ENCODE peak calls at places on chromosomes 7 and 10, in six cellular contexts. H is A549; V is naive thymus-derived CD4-positive, alpha-beta T cell; D is heart left ventricle; T is sigmoid colon; G is gastrocnemius medialis. X is an unnamed sample.

GRCh38 chr7:81415181-81415580 is 354.7 kb downstream of the HGF start:
- DNase-seq in V (no peak), T (no peak), H (no peak), D (no peak), G (no peak), X (no peak)

GRCh38 chr7:45921699-45922519 is 837 bp upstream of the IGFBP3 start:
- DNase-seq in G (peak; percentile 39), D (peak; percentile 64), T (no peak), H (peak; percentile 64), V (no peak), X (no peak)

GRCh38 chr10:110762109-110762848 is 109.4 kb upstream of the PDCD4 start:
- DNase-seq in V (no peak), T (no peak), H (no peak), G (no peak), D (no peak), X (no peak)

GRCh38 chr10:1300218-1300617 is 244.0 kb downstream of the WDR37 start:
- DNase-seq in G (no peak), T (no peak), V (no peak), H (no peak), D (no peak), X (no peak)

GRCh38 chr7:731440-732085 is 4.5 kb upstream of the PRKAR1B start:
- DNase-seq in D (no peak), G (no peak), V (no peak), H (no peak), T (peak; percentile 57), X (no peak)

GRCh38 chr7:121480566-121481335 is 84.6 kb upstream of the FAM3C start:
- DNase-seq in V (no peak), G (no peak), D (no peak), H (no peak), T (no peak), X (no peak)

GRCh38 chr7:67621704-67622103 is 625.1 kb downstream of the TYW1 start:
- DNase-seq in G (no peak), T (no peak), V (no peak), H (no peak), D (no peak), X (no peak)

GRCh38 chr10:124696446-124697392 is 47.5 kb downstream of the FAM53B start:
- DNase-seq in D (peak; percentile 17), V (peak; percentile 40), T (no peak), G (no peak), H (no peak), X (no peak)

GRCh38 chr7:80243425-80243824 is 108.8 kb downstream of the GNAI1 start:
- DNase-seq in T (no peak), V (no peak), D (no peak), H (no peak), G (no peak), X (no peak)

GRCh38 chr10:82072124-82072523 is 197.1 kb downstream of the NRG3 start:
- DNase-seq in G (no peak), H (no peak), V (no peak), T (no peak), D (no peak), X (no peak)

GRCh38 chr7:43944286-43944685 is 18.1 kb downstream of the UBE2D4 start:
- DNase-seq in G (no peak), D (no peak), V (no peak), T (peak; percentile 4), H (no peak), X (no peak)

GRCh38 chr7:154868901-154869300 is 134.0 kb downstream of the PAXIP1 start:
- DNase-seq in D (no peak), G (no peak), V (no peak), H (no peak), T (peak; percentile 58), X (no peak)

GRCh38 chr7:130314305-130314704 is 21.3 kb downstream of the CPA4 start:
- DNase-seq in H (no peak), D (no peak), G (no peak), T (no peak), V (no peak), X (no peak)

GRCh38 chr7:148458263-148458662 is 132.3 kb upstream of the C7orf33 start:
- DNase-seq in D (no peak), H (no peak), G (no peak), V (no peak), T (no peak), X (no peak)

GRCh38 chr10:77898323-77899079 is 28.1 kb downstream of the DLG5 start:
- DNase-seq in G (peak; percentile 23), T (no peak), H (no peak), D (no peak), V (no peak), X (no peak)

GRCh38 chr10:124622158-124622557 is 122.0 kb downstream of the FAM53B start:
- DNase-seq in V (no peak), T (no peak), G (no peak), D (no peak), H (no peak), X (no peak)

GRCh38 chr10:93198401-93199175 is 124.9 kb downstream of the CYP26A1 start:
- DNase-seq in G (no peak), H (no peak), D (no peak), T (no peak), V (no peak), X (no peak)

GRCh38 chr7:156640257-156640948 is at the start of gene RNF32:
- DNase-seq in G (peak; percentile 75), D (peak; percentile 95), T (peak; percentile 95), H (peak; percentile 93), V (peak; percentile 88), X (peak; percentile 45)

GRCh38 chr7:29113384-29114102 is 32.8 kb downstream of the CPVL start:
- DNase-seq in T (no peak), H (peak; percentile 15), V (no peak), G (no peak), D (no peak), X (no peak)

GRCh38 chr10:28328346-28328745 is 25.5 kb upstream of the MPP7 start:
- DNase-seq in G (no peak), D (no peak), T (no peak), H (no peak), V (no peak), X (no peak)

GRCh38 chr10:94194256-94194655 is 168.5 kb downstream of the NOC3L start:
- DNase-seq in V (no peak), D (no peak), H (no peak), G (no peak), T (no peak), X (no peak)

GRCh38 chr7:77893813-77894212 is 95.2 kb downstream of the PHTF2 start:
- DNase-seq in H (no peak), G (no peak), V (no peak), T (no peak), D (no peak), X (no peak)

GRCh38 chr10:15311885-15312280 is 59.2 kb downstream of the FAM171A1 start:
- DNase-seq in V (no peak), H (no peak), G (no peak), D (no peak), T (no peak), X (no peak)

GRCh38 chr7:116405810-116406209 is 93.7 kb upstream of the CAV2 start:
- DNase-seq in D (no peak), T (no peak), V (no peak), G (no peak), H (no peak), X (no peak)

GRCh38 chr7:151793991-151794507 is 82.9 kb downstream of the PRKAG2 start:
- DNase-seq in H (no peak), D (no peak), G (no peak), V (no peak), T (no peak), X (no peak)

GRCh38 chr7:156765901-156766656 is 125.5 kb downstream of the RNF32 start:
- DNase-seq in G (no peak), D (no peak), H (no peak), V (no peak), T (no peak), X (no peak)

GRCh38 chr10:43403911-43404674 is 4.9 kb downstream of the HNRNPF start:
- DNase-seq in D (no peak), V (no peak), H (no peak), T (no peak), G (no peak), X (no peak)

DNA sequence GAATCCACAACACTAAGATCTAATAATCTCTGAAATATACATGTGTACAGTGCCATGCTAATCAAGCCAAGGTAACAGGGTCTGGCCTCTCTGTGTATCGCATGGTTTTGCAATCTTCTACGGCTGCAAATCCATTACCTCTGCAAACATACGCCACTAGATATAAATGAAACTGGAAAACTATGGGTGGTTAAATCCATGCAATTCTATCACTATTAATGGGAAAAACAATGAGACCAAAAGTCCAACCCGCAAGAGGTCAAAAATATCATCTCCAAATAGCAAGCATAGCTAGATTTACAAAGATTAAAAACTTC is 22.9 kb downstream of the SGCE start:
- DNase-seq in V (no peak), T (no peak), H (no peak), D (no peak), G (no peak), X (no peak)
- H3K27ac ChIP-seq in V (no peak overlapping the region), T (no peak overlapping the region), H (peak overlapping the region; percentile 14), D (no peak overlapping the region), G (no peak overlapping the region), X (no peak overlapping the region)

GRCh38 chr7:30521532-30521931 is 16.9 kb upstream of the GGCT start:
- DNase-seq in H (no peak), G (peak; percentile 67), T (peak; percentile 90), D (peak; percentile 70), V (no peak), X (no peak)
- H3K27ac ChIP-seq in H (no peak overlapping the region), G (no peak overlapping the region), T (no peak overlapping the region), D (no peak overlapping the region), V (no peak overlapping the region), X (no peak overlapping the region)

DNA sequence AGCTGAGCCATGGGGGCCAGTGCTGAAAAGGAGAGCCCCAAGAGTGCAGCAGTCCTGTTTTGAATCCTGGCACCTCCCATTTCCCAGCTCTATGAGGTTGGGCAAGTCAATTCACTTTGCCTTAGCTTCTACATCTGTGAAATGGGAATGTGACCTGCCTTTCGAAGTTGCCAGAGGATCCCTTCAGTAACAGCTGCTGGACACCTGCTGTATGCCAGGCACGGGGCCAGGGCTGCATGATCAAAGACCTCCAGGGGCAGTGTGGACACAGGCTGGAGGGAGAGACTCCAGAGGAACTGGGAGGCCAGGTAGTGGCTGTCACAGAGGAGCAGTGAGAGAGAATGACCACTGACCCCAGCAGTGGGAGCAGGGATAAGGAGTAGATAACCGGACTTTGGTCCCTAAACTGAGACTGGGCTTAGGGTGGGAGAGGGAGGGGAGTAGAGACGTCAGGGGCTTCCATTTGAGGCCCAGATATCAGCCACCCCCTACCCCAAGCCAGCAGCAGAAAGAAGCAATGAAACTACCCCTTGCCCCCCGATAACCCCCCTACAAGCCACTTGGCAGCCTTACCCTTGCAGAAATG is 45.2 kb downstream of the SRRM3 start:
- DNase-seq in H (no peak), V (no peak), D (no peak), T (no peak), G (no peak), X (no peak)
- H3K27ac ChIP-seq in H (no peak overlapping the region), V (no peak overlapping the region), D (no peak overlapping the region), T (no peak overlapping the region), G (no peak overlapping the region), X (no peak overlapping the region)

DNA sequence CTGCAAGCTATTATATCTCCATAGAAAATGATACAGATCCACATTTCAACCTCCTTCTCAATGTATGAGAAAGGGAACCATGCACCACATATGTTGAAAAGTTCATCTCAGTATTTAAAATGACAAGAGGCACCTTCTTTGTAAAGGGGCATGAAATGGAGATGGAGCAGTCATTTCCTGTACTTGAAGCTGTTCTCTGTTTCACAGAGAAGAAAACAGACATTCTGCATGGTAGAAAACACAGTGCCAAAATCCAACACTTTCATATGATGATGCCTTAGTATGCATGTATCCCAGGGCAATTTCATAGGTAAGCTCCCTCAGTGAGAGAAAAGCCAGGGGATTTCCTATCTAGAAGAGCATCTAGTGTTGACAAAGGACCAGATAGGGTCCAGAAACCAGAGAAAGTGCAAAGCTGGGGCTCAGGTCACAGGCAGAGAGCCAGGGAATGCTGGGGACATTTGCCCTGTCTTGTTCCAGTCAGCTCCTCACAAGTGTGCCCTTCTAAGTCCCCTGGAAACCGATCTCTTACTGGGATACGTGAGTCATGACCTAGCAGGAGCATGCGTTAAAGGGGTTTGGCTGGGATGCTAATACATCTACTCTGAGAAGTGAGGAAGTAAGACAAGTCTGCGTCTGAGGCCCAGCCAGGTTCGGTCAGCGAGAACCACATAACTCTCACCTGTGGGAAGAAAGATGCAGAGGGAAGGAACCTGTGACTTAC is 118.7 kb downstream of the ICA1 start:
- DNase-seq in D (no peak), T (no peak), G (no peak), V (peak; percentile 7), H (no peak), X (no peak)
- H3K27ac ChIP-seq in D (no peak overlapping the region), T (no peak overlapping the region), G (no peak overlapping the region), V (peak overlapping the region; percentile 33), H (no peak overlapping the region), X (no peak overlapping the region)

X was measured in thoracic aorta.